ENCODE peak calls at places on chromosomes 1 and 21, in four cellular contexts. O is cardiac muscle cell, X is heart left ventricle, R is tibial nerve. J is an unnamed sample.

GRCh38 chr21:45753445-45753844 is 109.9 kb downstream of the PCBP3 start:
- DNase-seq in O (no peak), X (no peak), R (no peak), J (no peak)

GRCh38 chr1:22910286-22910685 is 62.4 kb downstream of the LACTBL1 start:
- DNase-seq in O (no peak), X (no peak), R (no peak), J (no peak)

GRCh38 chr1:211196880-211197279 is 62.3 kb upstream of the RCOR3 start:
- DNase-seq in O (no peak), X (no peak), R (no peak), J (no peak)

GRCh38 chr1:26035203-26035958 is 10.5 kb downstream of the SLC30A2 start:
- DNase-seq in O (peak; percentile 98), X (peak; percentile 96), R (peak; percentile 88), J (peak; percentile 85)

GRCh38 chr1:64894438-64895196 is 71.7 kb downstream of the JAK1 start:
- DNase-seq in O (no peak), X (no peak), R (no peak), J (no peak)

GRCh38 chr1:98086796-98087195 is 166.0 kb upstream of the DPYD start:
- DNase-seq in O (no peak), X (no peak), R (no peak), J (no peak)

GRCh38 chr1:38076038-38076437 is 29.4 kb upstream of the POU3F1 start:
- DNase-seq in O (peak; percentile 89), X (no peak), R (no peak), J (no peak)

GRCh38 chr1:178653091-178653490 is 72.0 kb upstream of the RALGPS2 start:
- DNase-seq in O (no peak), X (no peak), R (no peak), J (no peak)

GRCh38 chr1:170126691-170127090 is 19.1 kb upstream of the NTMT2 start:
- DNase-seq in O (peak; percentile 2), X (no peak), R (no peak), J (no peak)

GRCh38 chr1:160608514-160608913 is 29.2 kb upstream of the CD84 start:
- DNase-seq in O (no peak), X (no peak), R (no peak), J (no peak)

GRCh38 chr21:15526793-15527192 is 203.0 kb upstream of the USP25 start:
- DNase-seq in O (no peak), X (no peak), R (no peak), J (no peak)

GRCh38 chr1:221740941-221741363 is 937 bp downstream of the DUSP10 start:
- DNase-seq in O (peak; percentile 30), X (no peak), R (no peak), J (no peak)

GRCh38 chr1:165444897-165445370 is at the start of gene RXRG:
- DNase-seq in O (peak; percentile 90), X (peak; percentile 29), R (peak; percentile 15), J (no peak)

GRCh38 chr1:76568839-76569238 is 298.4 kb upstream of the ST6GALNAC5 start:
- DNase-seq in O (no peak), X (no peak), R (no peak), J (no peak)

GRCh38 chr1:175618559-175618958 is 124.8 kb downstream of the TNR start:
- DNase-seq in O (no peak), X (no peak), R (no peak), J (no peak)

GRCh38 chr1:147762233-147763024 is 2.0 kb upstream of the GJA5 start:
- DNase-seq in O (no peak), X (no peak), R (no peak), J (no peak)

GRCh38 chr1:107874221-107874620 is 90.8 kb downstream of the VAV3 start:
- DNase-seq in O (no peak), X (no peak), R (no peak), J (no peak)

GRCh38 chr21:17370750-17371325 is 142.0 kb upstream of the CXADR start:
- DNase-seq in O (no peak), X (no peak), R (no peak), J (no peak)

GRCh38 chr1:201675143-201675542 is 136.2 kb downstream of the NAV1 start:
- DNase-seq in O (peak; percentile 38), X (peak; percentile 54), R (no peak), J (no peak)

GRCh38 chr1:116277840-116278540 is 95.1 kb upstream of the ATP1A1 start:
- DNase-seq in O (no peak), X (no peak), R (no peak), J (no peak)

GRCh38 chr1:17503146-17503545 is 36.4 kb upstream of the ARHGEF10L start:
- DNase-seq in O (no peak), X (no peak), R (no peak), J (no peak)
- H3K27ac ChIP-seq in O (no peak overlapping the region), X (no peak overlapping the region), R (peak overlapping the region; percentile 53), J (no peak overlapping the region)

DNA sequence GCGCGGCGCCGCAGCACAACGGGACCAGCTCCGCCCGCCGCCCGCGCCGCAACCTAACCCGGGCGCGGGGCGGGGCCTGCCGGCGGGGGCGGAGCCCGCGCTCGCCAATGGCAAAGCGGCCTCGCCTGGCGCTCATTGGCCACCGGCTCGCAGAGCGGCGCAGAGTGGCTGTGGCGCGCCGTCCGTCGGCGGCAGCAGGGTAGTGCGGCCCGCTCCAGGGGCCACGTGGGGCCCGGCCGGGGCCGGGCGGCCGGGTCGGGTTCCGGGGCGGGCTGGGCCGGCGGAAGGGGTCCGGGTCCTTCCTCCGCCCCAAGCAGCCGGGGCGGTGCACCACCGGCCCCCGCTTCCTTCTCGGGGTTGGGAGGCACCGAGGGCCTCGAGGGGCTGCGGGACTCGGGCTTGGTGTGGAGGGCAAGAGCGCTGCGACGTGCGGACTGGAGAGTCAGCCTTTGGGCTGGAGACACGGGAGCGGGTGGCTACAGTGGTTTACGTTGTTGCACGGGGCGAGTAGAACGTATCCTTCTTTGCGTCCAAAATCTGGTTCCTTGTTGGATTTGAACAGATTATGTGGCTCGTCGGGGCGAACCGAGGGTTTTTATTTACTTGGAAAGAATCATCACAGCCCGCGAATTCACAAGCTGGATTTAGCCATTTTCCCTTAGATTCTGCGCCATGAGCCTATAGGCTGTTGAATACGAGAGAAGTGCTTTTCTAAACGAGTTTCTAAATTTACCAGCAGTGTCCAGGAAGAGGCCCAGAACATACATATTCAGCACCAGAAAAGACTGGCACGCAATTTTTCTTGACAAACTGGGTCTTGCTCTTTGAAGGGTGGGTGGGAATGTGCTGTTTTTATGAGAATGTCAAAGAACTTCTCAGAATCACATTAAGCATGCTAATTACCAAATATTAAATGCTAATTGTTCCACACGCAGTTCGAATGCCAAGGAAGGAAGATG is at the start of gene SRM:
- DNase-seq in O (peak; percentile 96), X (peak; percentile 91), R (peak; percentile 87), J (peak; percentile 84)
- H3K36me3 ChIP-seq in O (peaks cover 11% of the 10 kb centered on the region), X (peaks cover 33% of the 10 kb centered on the region), R (no peaks in the 10 kb centered on the region), J (peaks cover 17% of the 10 kb centered on the region)

DNA sequence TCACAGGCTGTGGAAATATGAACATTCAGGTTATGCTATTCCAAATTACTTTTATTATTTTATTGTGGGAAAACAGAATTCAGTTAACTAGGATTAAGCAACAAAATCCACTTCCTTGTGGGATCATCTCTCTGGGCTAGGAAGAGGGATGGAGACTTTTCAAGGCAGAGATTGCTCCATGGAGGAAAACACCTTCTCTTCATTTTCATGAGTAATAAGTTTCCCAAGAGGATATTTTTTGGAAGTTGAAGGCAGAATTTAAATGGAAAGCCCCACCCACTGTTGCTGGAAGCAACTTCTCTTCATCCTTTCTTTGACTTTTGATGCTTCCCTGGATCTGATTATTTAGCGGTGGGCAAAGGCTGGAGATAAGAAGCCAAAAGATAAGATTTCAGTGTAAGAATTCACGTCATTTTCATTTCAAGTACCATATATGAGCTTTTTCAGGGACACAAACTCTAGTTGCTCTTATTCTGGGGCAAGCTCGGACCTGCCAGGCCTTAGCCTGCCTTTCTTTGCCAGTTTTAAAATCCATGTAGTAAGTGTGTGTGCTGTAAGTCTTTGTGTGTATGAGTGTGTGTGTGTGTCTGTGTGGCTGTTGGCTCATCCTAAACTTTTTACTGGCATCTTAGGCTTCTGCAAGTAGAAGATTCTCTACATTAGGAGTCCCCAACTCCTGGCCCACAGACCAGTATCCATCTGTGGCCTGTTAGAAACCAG is 11.7 kb upstream of the IL24 start:
- DNase-seq in O (no peak), X (no peak), R (no peak), J (no peak)
- H3K27ac ChIP-seq in O (no peak overlapping the region), X (no peak overlapping the region), R (no peak overlapping the region), J (no peak overlapping the region)

DNA sequence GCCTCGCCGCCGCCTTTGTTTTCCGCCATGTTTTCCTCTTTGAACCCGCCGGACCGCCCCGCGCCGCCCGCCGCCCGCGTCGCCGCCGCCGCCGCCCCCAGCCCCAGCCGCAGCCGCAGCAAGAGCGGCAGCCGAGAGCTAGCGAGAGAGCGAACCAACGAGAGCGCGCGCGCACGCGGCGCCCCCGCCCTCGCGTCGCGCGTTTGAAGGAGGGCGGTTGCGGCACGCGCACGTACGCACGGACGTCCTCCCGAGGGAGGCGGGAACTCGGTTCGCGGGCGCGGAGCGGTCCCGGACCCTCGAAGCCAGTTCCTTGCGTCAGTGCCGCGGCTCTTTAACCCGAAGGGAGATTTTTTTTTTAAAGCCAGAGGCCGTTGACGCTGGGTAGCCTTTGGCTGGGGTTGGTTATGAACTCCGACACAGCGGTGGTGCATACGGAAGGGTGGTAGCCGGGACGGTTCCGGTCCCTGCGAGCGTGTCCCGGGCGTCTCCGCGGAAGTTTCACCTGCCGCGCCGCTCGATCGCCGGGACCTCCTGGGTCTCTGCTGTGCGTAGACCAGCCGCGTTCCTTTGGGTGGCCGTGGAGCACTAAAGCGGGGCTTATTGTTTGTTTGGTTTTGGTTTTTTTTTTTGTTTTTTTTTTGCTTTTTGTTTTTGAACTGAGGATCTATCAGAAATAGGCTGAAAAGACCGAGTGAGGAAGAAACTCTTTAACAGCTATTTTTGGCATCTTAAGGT is at the start of gene TRIM33:
- DNase-seq in O (peak; percentile 96), X (peak; percentile 91), R (peak; percentile 74), J (peak; percentile 87)
- H3K36me3 ChIP-seq in O (peaks cover 8% of the 10 kb centered on the region), X (no peaks in the 10 kb centered on the region), R (no peaks in the 10 kb centered on the region), J (no peaks in the 10 kb centered on the region)

DNA sequence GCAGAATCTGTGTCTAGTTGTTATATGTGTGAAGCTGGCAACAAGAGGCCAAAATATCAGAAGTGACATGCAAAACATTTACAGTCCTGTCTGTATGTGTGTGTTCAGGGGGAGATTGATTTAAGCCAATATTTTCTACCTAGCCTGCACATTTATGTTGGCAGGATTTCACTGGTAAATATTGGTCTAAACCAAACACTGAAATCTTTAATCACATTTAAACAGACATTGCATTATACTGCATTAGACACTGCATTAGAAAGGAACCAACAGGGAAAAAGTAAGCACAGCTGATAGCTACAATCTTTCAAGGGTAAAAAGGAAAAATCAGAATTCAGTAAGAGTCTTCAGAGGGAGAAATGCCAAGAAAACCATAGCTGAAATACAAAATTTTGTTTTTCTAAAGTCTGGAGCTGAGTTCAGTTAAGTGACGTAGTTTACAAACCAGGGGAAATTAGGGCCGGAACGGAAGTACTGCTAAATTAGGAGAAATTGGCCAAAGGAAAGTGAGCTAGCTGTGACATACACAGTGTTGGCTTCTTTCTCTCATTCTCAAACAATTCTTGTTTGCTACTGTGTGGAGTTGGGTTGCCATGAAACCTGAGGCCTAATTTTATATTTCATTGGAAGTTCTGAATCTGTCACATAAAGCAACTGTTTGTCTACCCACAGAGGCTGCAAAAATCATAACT is 217.3 kb upstream of the SGIP1 start:
- DNase-seq in O (no peak), X (peak; percentile 52), R (no peak), J (no peak)
- H3K27ac ChIP-seq in O (no peak overlapping the region), X (peak overlapping the region; percentile 65), R (peak overlapping the region; percentile 22), J (no peak overlapping the region)

GRCh38 chr1:207828046-207828445 is 76.2 kb downstream of the CD46 start:
- DNase-seq in O (no peak), X (no peak), R (no peak), J (no peak)
- H3K36me3 ChIP-seq in O (no peaks in the 10 kb centered on the region), X (no peaks in the 10 kb centered on the region), R (no peaks in the 10 kb centered on the region), J (no peaks in the 10 kb centered on the region)